ENCODE peak calls at places on chromosomes 1 and 21, in four cellular contexts. L, S, X and G are unnamed samples.
A peak's percentile ranks its signal among the peaks of the same experiment; 100 is the strongest.

GRCh38 chr1:166884040-166884642 is 8.1 kb upstream of the TADA1 start:
- DNase-seq in L (peak; percentile 91), S (peak; percentile 56), X (peak; percentile 91), G (peak; percentile 22)

GRCh38 chr1:12543747-12544146 is 74.3 kb downstream of the DHRS3 start:
- DNase-seq in L (no peak), S (no peak), X (no peak), G (no peak)

GRCh38 chr1:48807599-48808260 is 31.0 kb upstream of the BEND5 start:
- DNase-seq in L (no peak), S (no peak), X (no peak), G (no peak)

GRCh38 chr1:109050228-109050995 is 8.5 kb upstream of the WDR47 start:
- DNase-seq in L (no peak), S (no peak), X (no peak), G (no peak)

GRCh38 chr21:41767606-41768370 is 936 bp upstream of the RIPK4 start:
- DNase-seq in L (no peak), S (no peak), X (no peak), G (no peak)

GRCh38 chr1:161884475-161884874 is 118.4 kb downstream of the ATF6 start:
- DNase-seq in L (no peak), S (no peak), X (no peak), G (no peak)

GRCh38 chr21:16159213-16159970 is 429.6 kb downstream of the USP25 start:
- DNase-seq in L (no peak), S (no peak), X (no peak), G (no peak)

GRCh38 chr1:15719721-15720120 is 16.3 kb upstream of the SLC25A34 start:
- DNase-seq in L (no peak), S (no peak), X (no peak), G (no peak)

GRCh38 chr1:192632641-192633532 is 3.1 kb upstream of the RGS13 start:
- DNase-seq in L (no peak), S (peak; percentile 37), X (no peak), G (no peak)

GRCh38 chr1:5811419-5811818 is 180.8 kb downstream of the NPHP4 start:
- DNase-seq in L (no peak), S (no peak), X (no peak), G (no peak)

GRCh38 chr1:178232108-178232507 is 138.2 kb downstream of the RASAL2 start:
- DNase-seq in L (no peak), S (no peak), X (no peak), G (no peak)

GRCh38 chr1:204989266-204990058 is 53.5 kb upstream of the CNTN2 start:
- DNase-seq in L (peak; percentile 89), S (peak; percentile 84), X (peak; percentile 90), G (peak; percentile 59)

GRCh38 chr1:23521588-23521987 is 9.4 kb downstream of the E2F2 start:
- DNase-seq in L (peak; percentile 60), S (no peak), X (no peak), G (no peak)

GRCh38 chr1:230394741-230395140 is 31.4 kb downstream of the PGBD5 start:
- DNase-seq in L (no peak), S (no peak), X (no peak), G (no peak)

GRCh38 chr1:23591460-23592208 is 32.3 kb upstream of the ID3 start:
- DNase-seq in L (no peak), S (no peak), X (no peak), G (peak; percentile 42)

GRCh38 chr21:29430030-29430429 is 131.3 kb downstream of the BACH1 start:
- DNase-seq in L (no peak), S (no peak), X (no peak), G (no peak)

GRCh38 chr1:162927421-162927820 is 66.4 kb upstream of the CCDC190 start:
- DNase-seq in L (no peak), S (no peak), X (no peak), G (no peak)

GRCh38 chr1:42173155-42173933 is 8.8 kb upstream of the GUCA2A start:
- DNase-seq in L (peak; percentile 84), S (peak; percentile 73), X (peak; percentile 91), G (peak; percentile 44)

GRCh38 chr1:121558514-121558913 is 373.7 kb downstream of the SRGAP2C start:
- DNase-seq in L (no peak), S (no peak), X (no peak), G (peak; percentile 86)

GRCh38 chr1:15352122-15352957 is 57.3 kb upstream of the EFHD2 start:
- DNase-seq in L (no peak), S (no peak), X (no peak), G (peak; percentile 59)

GRCh38 chr1:42003433-42003832 is 84.7 kb upstream of the HIVEP3 start:
- DNase-seq in L (no peak), S (no peak), X (no peak), G (no peak)

GRCh38 chr1:230877139-230877923 is 9.0 kb upstream of the C1orf198 start:
- DNase-seq in L (no peak), S (no peak), X (no peak), G (peak; percentile 67)

GRCh38 chr1:23224721-23225648 is 7.7 kb upstream of the HTR1D start:
- DNase-seq in L (no peak), S (no peak), X (no peak), G (peak; percentile 34)

GRCh38 chr1:114695430-114696093 is at the start of gene AMPD1:
- DNase-seq in L (no peak), S (no peak), X (no peak), G (peak; percentile 29)

GRCh38 chr1:55575571-55576279 is 360.6 kb upstream of the USP24 start:
- DNase-seq in L (no peak), S (no peak), X (no peak), G (no peak)

GRCh38 chr1:83583351-83584014 is 415.4 kb downstream of the TTLL7 start:
- DNase-seq in L (peak; percentile 47), S (no peak), X (no peak), G (peak; percentile 33)

GRCh38 chr1:154420961-154421924 is 16.1 kb downstream of the IL6R start:
- DNase-seq in L (no peak), S (no peak), X (no peak), G (no peak)

GRCh38 chr1:202237052-202237451 is 43.5 kb downstream of the LGR6 start:
- DNase-seq in L (peak; percentile 93), S (peak; percentile 41), X (peak; percentile 86), G (peak; percentile 49)

GRCh38 chr1:54310439-54311328 is 95.5 kb downstream of the SSBP3 start:
- DNase-seq in L (peak; percentile 86), S (peak; percentile 62), X (peak; percentile 86), G (peak; percentile 71)
- H3K27ac ChIP-seq in L (peak overlapping the region; percentile 59), S (no peak overlapping the region), X (peak overlapping the region; percentile 75), G (no peak overlapping the region)

DNA sequence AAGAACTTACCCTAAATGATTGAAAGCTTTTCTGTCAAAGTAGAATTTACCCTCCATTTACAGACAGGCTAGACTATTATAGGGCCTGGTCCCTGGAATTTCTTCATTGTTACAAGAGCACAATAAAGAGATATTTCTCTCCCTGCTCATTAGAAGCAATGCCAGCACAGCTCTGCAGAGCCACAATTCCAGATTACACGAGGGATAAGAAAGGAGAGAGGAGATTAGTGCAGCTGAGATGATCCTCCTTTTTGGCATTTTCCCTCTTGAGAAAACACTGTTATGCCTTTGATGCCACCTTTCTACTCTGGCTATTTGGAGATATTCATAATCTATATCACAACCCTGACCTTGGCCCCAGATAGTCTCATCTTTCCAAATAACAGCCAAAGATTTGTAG is 1119.5 kb upstream of the TMPRSS15 start:
- DNase-seq in L (no peak), S (peak; percentile 4), X (no peak), G (no peak)
- H3K9me3 ChIP-seq in L (no peaks in the 10 kb centered on the region), S (no peaks in the 10 kb centered on the region), X (no peaks in the 10 kb centered on the region), G (peaks cover 2% of the 10 kb centered on the region)

GRCh38 chr1:234997201-234998173 is 131.2 kb downstream of the TOMM20 start:
- DNase-seq in L (no peak), S (no peak), X (no peak), G (peak; percentile 99)
- H2BK15ac ChIP-seq in L (no peak overlapping the region), S (peak overlapping the region; percentile 74), X (no peak overlapping the region), G (peak overlapping the region; percentile 98)

GRCh38 chr1:96291468-96291867 is 430.1 kb upstream of the PTBP2 start:
- DNase-seq in L (no peak), S (no peak), X (no peak), G (no peak)
- H3K27ac ChIP-seq in L (no peak overlapping the region), S (no peak overlapping the region), X (no peak overlapping the region), G (no peak overlapping the region)

GRCh38 chr1:2845874-2846273 is 44.4 kb upstream of the TTC34 start:
- DNase-seq in L (no peak), S (no peak), X (no peak), G (no peak)

GRCh38 chr1:2850502-2850901 is 49.0 kb upstream of the TTC34 start:
- DNase-seq in L (no peak), S (no peak), X (no peak), G (no peak)

GRCh38 chr1:2847086-2847850 is 45.8 kb upstream of the TTC34 start:
- DNase-seq in L (no peak), S (no peak), X (no peak), G (no peak)

GRCh38 chr1:2853711-2854110 is 52.2 kb upstream of the TTC34 start:
- DNase-seq in L (no peak), S (no peak), X (no peak), G (no peak)

DNA sequence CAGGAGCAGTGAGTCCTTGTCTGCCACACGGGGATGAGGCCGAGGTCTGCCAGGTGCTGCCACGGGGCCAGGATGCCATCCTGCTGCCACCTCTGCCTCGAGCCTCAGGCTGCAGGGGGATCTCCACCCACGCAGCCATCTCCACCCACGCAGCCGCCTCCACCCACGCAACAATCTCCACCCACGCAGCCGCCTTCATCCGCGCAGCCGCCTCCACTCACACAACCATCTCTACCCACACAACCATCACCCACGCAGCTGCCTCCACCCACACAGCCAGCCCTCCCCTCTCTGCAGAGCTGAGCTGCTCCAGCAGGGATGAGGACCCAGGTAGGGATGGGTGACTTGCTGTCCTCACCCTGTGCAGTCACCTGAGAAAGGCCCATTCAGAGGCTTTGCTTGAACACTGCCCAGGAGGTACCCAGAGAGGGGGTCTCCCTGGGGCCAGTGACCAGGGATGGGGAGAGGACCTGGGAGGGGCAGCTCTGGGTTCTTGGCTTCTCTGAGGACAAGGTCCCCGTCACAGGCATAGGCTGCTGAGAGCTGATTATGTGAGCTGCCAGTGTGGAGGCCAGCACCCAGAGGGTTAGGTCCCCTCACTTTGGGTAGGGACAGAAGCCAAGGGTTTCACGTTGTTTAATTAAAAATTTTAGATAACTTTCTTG is 46.6 kb upstream of the TTC34 start:
- DNase-seq in L (no peak), S (no peak), X (no peak), G (no peak)
- H3K9me3 ChIP-seq in L (peaks cover 92% of the 10 kb centered on the region), S (peaks cover 7% of the 10 kb centered on the region), X (peaks cover 76% of the 10 kb centered on the region), G (no peaks in the 10 kb centered on the region)

GRCh38 chr1:112955678-112956502 is at the start of gene SLC16A1:
- DNase-seq in L (peak; percentile 87), S (peak; percentile 88), X (peak; percentile 89), G (peak; percentile 95)
- H2BK15ac ChIP-seq in L (no peak within 1 kb of the TSS), S (peak within 1 kb of the TSS; percentile 100), X (no peak within 1 kb of the TSS), G (peak within 1 kb of the TSS; percentile 83)

DNA sequence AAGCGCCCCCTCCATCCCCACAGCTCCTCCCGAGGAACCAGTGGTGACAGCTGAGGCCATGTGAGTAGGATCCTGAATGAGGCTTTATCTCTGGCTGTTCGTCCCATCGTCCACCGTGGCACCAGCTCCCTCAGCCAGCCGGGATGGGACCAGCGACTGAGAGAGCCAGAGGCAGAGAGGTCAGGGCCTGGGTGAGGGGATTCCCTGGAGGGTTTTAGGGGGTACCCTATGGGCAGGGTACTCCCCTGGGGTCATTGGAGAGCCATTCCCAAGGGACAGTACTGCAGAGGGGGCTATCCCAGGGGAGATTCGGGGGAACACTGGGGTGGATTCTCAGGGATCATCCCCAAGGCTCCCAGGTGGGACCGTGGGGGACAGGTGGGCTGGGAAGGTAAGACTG is 2.4 kb downstream of the TMEM125 start:
- DNase-seq in L (no peak), S (no peak), X (no peak), G (no peak)
- H3K27ac ChIP-seq in L (no peak overlapping the region), S (no peak overlapping the region), X (no peak overlapping the region), G (no peak overlapping the region)